ENCODE peak calls at places on chromosomes 5 and 9, in four cellular contexts. K is endothelial cell, M is MM.1S, P is GM23338. V is an unnamed sample.

GRCh38 chr5:122385286-122385685 is 73.2 kb downstream of the SNCAIP start:
- DNase-seq in M (no peak), P (no peak), K (no peak), V (no peak)

GRCh38 chr9:123343428-123344272 is 12.3 kb upstream of the CRB2 start:
- DNase-seq in P (no peak), K (no peak), M (no peak), V (peak; percentile 83)

GRCh38 chr9:117291223-117291622 is 123.6 kb downstream of the ASTN2 start:
- DNase-seq in M (no peak), K (no peak), P (no peak), V (no peak)

GRCh38 chr5:5437227-5438172 is 15.0 kb downstream of the ICE1 start:
- DNase-seq in M (peak; percentile 43), K (no peak), P (no peak), V (no peak)

GRCh38 chr9:32376295-32376694 is 8.1 kb upstream of the ACO1 start:
- DNase-seq in K (no peak), P (peak; percentile 40), M (peak; percentile 12), V (no peak)

GRCh38 chr9:114824130-114824529 is 18.3 kb upstream of the TNFSF15 start:
- DNase-seq in P (no peak), M (no peak), K (no peak), V (no peak)

GRCh38 chr9:32502996-32503395 is 23.0 kb downstream of the RIGI start:
- DNase-seq in P (peak; percentile 22), K (no peak), M (no peak), V (no peak)

GRCh38 chr9:93107151-93107824 is 11.3 kb downstream of the CARD19 start:
- DNase-seq in M (no peak), P (no peak), K (no peak), V (no peak)

GRCh38 chr9:92510747-92511146 is 25.0 kb downstream of the ECM2 start:
- DNase-seq in K (no peak), M (no peak), P (no peak), V (peak; percentile 14)

GRCh38 chr5:14445581-14446290 is 135.9 kb upstream of the OTULINL start:
- DNase-seq in K (peak; percentile 52), M (no peak), P (peak; percentile 91), V (no peak)

GRCh38 chr9:20292002-20292401 is 330.3 kb downstream of the MLLT3 start:
- DNase-seq in M (no peak), K (no peak), P (peak; percentile 45), V (no peak)

GRCh38 chr5:39713224-39713911 is 288.6 kb upstream of the DAB2 start:
- DNase-seq in M (no peak), P (no peak), K (no peak), V (no peak)

DNA sequence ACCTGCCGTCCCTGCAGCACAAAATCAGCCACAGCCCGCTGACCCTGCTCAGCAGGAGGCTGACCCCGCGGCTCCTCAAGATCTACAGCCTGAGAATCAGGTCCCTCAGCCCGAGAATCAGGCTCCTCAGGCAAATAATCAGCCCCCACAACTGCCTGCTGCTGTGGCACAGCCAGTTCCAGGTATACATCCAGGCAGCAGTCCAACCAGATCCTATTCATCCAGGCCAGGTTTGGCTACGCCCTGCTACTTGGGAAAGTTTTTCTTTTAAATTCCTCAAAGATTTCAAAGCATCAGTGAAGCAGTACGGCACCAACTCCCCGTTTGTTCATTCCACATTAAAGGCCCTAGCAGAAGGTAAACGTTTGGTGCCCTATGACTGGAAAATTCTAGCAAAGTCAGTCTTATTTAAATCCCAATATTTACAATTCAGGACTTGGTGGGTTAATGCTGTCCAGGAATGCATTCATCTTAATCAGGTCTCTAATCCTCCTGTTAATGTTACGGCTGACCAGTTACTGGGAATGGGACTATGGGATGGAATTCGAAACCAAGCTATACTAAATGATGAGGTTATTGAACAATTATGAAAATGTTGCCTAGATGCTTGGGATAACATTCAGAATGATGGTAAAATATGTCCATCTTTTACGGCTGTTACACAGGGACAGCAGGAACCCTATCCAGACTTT is 102.3 kb downstream of the SYK start:
- DNase-seq in P (no peak), K (no peak), M (no peak), V (no peak)
- TF ChIP-seq CTCF in P (no peak), K (no peak), M (no peak), V (no peak)

GRCh38 chr9:29906065-29906464 is 2332.8 kb upstream of the C9orf72 start:
- DNase-seq in P (no peak), M (no peak), K (no peak), V (no peak)
- TF ChIP-seq CTCF in P (no peak), M (no peak), K (no peak), V (no peak)

DNA sequence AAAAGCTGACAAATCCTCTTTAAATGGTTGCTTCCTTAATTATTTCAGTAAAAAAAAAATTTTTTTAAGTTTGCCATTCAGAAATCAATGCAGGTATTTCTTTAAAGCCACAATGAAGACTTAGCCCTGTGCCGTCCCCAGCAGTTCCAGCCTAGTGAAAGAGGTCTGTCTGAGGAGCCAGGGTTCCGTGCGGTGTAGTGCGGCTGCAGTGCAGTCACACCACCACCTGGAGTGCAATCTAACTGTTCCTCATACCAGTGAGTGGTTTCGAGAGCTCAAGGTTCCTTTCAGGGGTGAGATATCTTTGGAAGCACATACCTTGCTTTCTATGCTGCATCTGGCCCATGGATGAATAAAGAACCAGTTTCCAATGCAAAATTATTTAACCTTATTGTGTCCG is 87.5 kb downstream of the FANCC start:
- DNase-seq in M (no peak), P (peak; percentile 60), K (no peak), V (no peak)
- TF ChIP-seq CTCF in M (no peak), P (peak; percentile 15), K (no peak), V (no peak)

GRCh38 chr9:82681809-82682208 is 381.1 kb downstream of the RASEF start:
- DNase-seq in M (no peak), K (no peak), P (no peak), V (no peak)
- TF ChIP-seq CTCF in M (no peak), K (no peak), P (no peak), V (no peak)

GRCh38 chr9:133439337-133439736 is 17.2 kb downstream of the ADAMTS13 start:
- DNase-seq in K (no peak), M (no peak), P (no peak), V (no peak)

GRCh38 chr9:133440884-133441283 is 18.7 kb downstream of the ADAMTS13 start:
- DNase-seq in P (no peak), K (no peak), M (no peak), V (peak; percentile 93)

GRCh38 chr9:133436706-133437105 is 14.5 kb downstream of the ADAMTS13 start:
- DNase-seq in K (no peak), M (no peak), P (no peak), V (no peak)

GRCh38 chr9:133441571-133441970 is 18.2 kb upstream of the CACFD1 start:
- DNase-seq in M (no peak), P (no peak), K (no peak), V (no peak)

GRCh38 chr9:133437753-133438531 is 15.8 kb downstream of the ADAMTS13 start:
- DNase-seq in P (peak; percentile 37), K (no peak), M (no peak), V (peak; percentile 78)
- TF ChIP-seq CTCF in P (peak; percentile 63), K (no peak), M (peak; percentile 29), V (peak; percentile 66)